ENCODE peak calls at places on chromosome 11, in ten cellular contexts. K is fibroblast of pulmonary artery; S is SJSA1; V is natural killer cell treated with Interleukin-12 subunit alpha and Interleukin-12 subunit beta and Interleukin-15 and Interleukin-18, amount 100 ng/mL, for 72 hours; D is HTR-8/SVneo; G is LHCN-M2; P is pancreas; F is activated CD4-positive, alpha-beta T cell treated with anti-CD3 and anti-CD28 coated beads, Interleukin-2, amount 10 ng/mL, durations not matched to agents 7 days and 5 days; R is frontal cortex; T is omental fat pad. N is an unnamed sample.

GRCh38 chr11:35682230-35683195 is 19.9 kb downstream of the TRIM44 start:
- DNase-seq in G (peak), S (no peak), R (peak), D (no peak), K (peak), P (no peak), T (no peak), F (no peak), V (no peak), N (peak)

GRCh38 chr11:73833067-73833466 is 43.6 kb downstream of the COA4 start:
- DNase-seq in R (no peak), G (no peak), K (no peak), D (no peak), P (no peak), F (no peak), S (no peak), V (no peak), T (no peak), N (no peak)

GRCh38 chr11:69744435-69744834 is 30.7 kb downstream of the FGF4 start:
- DNase-seq in R (no peak), S (peak), T (no peak), G (peak), P (no peak), D (peak), V (no peak), F (no peak), K (peak), N (no peak)

GRCh38 chr11:100593321-100593720 is 93.8 kb upstream of the ARHGAP42 start:
- DNase-seq in V (no peak), D (no peak), T (no peak), K (no peak), P (no peak), S (no peak), G (no peak), F (no peak), R (no peak), N (no peak)

GRCh38 chr11:118907749-118908106 is 18.0 kb downstream of the BCL9L start:
- DNase-seq in T (no peak), R (no peak), S (no peak), G (no peak), D (no peak), F (no peak), K (no peak), P (no peak), V (no peak), N (no peak)

GRCh38 chr11:121451178-121451981 is 734 bp upstream of the SORL1 start:
- DNase-seq in F (peak), S (no peak), P (no peak), R (no peak), T (no peak), G (no peak), K (no peak), D (no peak), V (no peak), N (peak)

GRCh38 chr11:8326337-8326736 is 62.7 kb upstream of the LMO1 start:
- DNase-seq in S (no peak), P (no peak), T (no peak), V (no peak), F (no peak), G (no peak), D (no peak), K (no peak), R (no peak), N (no peak)

GRCh38 chr11:47060807-47061206 is 115.9 kb downstream of the ARFGAP2 start:
- DNase-seq in R (no peak), S (no peak), V (no peak), K (peak), F (no peak), G (peak), P (no peak), T (no peak), D (no peak), N (no peak)

GRCh38 chr11:2531277-2531986 is 86.6 kb downstream of the KCNQ1 start:
- DNase-seq in S (peak), F (peak), G (peak), D (peak), K (peak), V (peak), R (peak), P (peak), T (peak), N (peak)

N was measured in mucosa of descending colon.